ENCODE peak calls at places on chromosome 9, in nine cellular contexts. M is uterus; Q is iPS DF 6.9; Y is upper lobe of right lung; F is dorsolateral prefrontal cortex; V is mammary epithelial cell; C is IMR-90; I is CD8-positive, alpha-beta memory T cell; R is adrenal gland. G is an unnamed sample.

GRCh38 chr9:2276296-2276695 is 261.1 kb downstream of the SMARCA2 start:
- DNase-seq in F (no peak), C (no peak), M (no peak), I (no peak), R (no peak), Q (no peak), Y (no peak), V (no peak), G (no peak)

GRCh38 chr9:101315129-101315459 is 69.7 kb downstream of the BAAT start:
- DNase-seq in R (no peak), I (no peak), C (no peak), V (no peak), Y (no peak), F (no peak), M (no peak), Q (no peak), G (no peak)

GRCh38 chr9:109600142-109600541 is 102.0 kb upstream of the PTPN3 start:
- DNase-seq in I (no peak), R (no peak), C (peak), F (no peak), M (no peak), Y (no peak), Q (no peak), V (peak), G (no peak)

GRCh38 chr9:78612089-78612488 is 315.2 kb downstream of the PSAT1 start:
- DNase-seq in I (no peak), C (peak), Q (no peak), R (no peak), M (no peak), F (no peak), V (peak), Y (no peak), G (no peak)

GRCh38 chr9:137083418-137084004 is 3.3 kb upstream of the MAN1B1 start:
- DNase-seq in C (peak), Y (peak), Q (no peak), R (peak), I (no peak), M (peak), F (peak), V (peak), G (no peak)

GRCh38 chr9:21084242-21084850 is 6.6 kb upstream of the IFNB1 start:
- DNase-seq in Q (no peak), F (no peak), Y (no peak), I (no peak), V (no peak), M (no peak), C (no peak), R (no peak), G (no peak)

GRCh38 chr9:103661663-103662062 is 432.4 kb upstream of the SMC2 start:
- DNase-seq in I (no peak), V (peak), Y (no peak), Q (no peak), R (no peak), F (no peak), M (no peak), C (no peak), G (no peak)

GRCh38 chr9:18896531-18897179 is 136.4 kb downstream of the SAXO1 start:
- DNase-seq in R (no peak), I (no peak), M (no peak), Q (no peak), C (no peak), F (no peak), V (peak), Y (no peak), G (no peak)

GRCh38 chr9:893115-893514 is 51.6 kb downstream of the DMRT1 start:
- DNase-seq in R (no peak), I (no peak), C (no peak), F (no peak), V (no peak), Y (no peak), M (no peak), Q (no peak), G (no peak)

GRCh38 chr9:133354766-133355165 is 1.5 kb downstream of the SURF1 start:
- DNase-seq in Q (no peak), V (no peak), C (no peak), F (no peak), M (no peak), R (no peak), I (no peak), Y (no peak), G (no peak)
- H3K4me3 ChIP-seq in Q (no peak), V (no peak), C (no peak), F (no peak), M (no peak), R (no peak), I (no peak), Y (no peak), G (no peak)

GRCh38 chr9:128629852-128630545 is 26.6 kb downstream of the DYNC2I2 start:
- DNase-seq in C (no peak), Y (no peak), I (no peak), M (no peak), Q (no peak), R (no peak), F (no peak), V (no peak), G (no peak)
- H3K27ac ChIP-seq in C (no peak), Y (no peak), I (no peak), M (no peak), Q (no peak), R (no peak), F (peak), V (no peak), G (no peak)

DNA sequence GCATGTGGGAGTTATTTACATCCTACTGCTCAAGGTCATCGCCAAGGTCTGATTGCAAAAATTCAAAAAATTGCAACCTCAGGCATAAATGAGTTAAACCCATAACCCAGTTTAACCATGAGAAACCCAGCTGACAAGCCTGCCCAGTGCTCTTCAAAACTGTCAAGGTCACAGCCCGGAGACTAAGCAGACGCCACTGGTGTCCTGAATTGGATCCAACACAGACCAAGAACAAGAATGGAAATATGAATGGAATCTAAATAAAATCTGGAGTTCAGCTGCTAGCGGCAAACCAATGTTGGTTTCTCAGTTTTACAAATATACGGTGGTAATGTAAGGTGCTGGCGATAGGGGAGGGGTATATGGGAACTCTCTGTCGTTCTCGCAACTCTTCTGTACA is 201.5 kb upstream of the MVB12B start:
- DNase-seq in F (no peak), Y (no peak), R (no peak), I (no peak), M (no peak), C (no peak), V (no peak), Q (no peak), G (no peak)
- H3K4me3 ChIP-seq in F (no peak), Y (no peak), R (no peak), I (no peak), M (no peak), C (no peak), V (no peak), Q (no peak), G (no peak)

GRCh38 chr9:76023715-76024195 is 133.3 kb downstream of the PCSK5 start:
- DNase-seq in F (no peak), Y (no peak), R (no peak), Q (no peak), V (peak), C (no peak), I (peak), M (no peak), G (peak)
- H3K27ac ChIP-seq in F (no peak), Y (no peak), R (no peak), Q (no peak), V (no peak), C (no peak), I (no peak), M (no peak), G (peak)

DNA sequence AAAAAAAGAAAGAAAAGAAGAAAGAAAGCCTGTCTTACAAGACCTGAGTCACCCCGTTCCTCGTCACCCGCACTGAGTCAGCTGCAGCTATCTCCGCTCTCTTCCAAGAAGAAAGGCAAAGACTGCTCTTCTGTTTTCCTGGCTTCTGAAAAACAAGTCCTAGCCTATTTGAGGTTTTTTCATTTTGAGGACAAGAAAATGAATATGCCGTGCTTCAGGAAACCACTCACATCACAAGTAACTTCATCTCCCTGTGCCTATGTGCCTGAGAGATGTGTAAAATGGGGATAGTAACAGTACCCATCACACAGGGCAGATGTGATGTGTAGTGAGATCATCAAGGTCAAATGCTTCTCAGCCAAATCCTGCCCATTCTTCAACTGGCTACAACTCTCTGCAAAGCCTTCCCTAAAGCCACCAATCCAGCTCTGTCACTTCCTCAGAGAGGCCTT is 78.4 kb downstream of the GLDC start:
- DNase-seq in F (peak), M (no peak), Q (no peak), R (peak), I (no peak), V (peak), C (peak), Y (no peak), G (no peak)
- H3K4me3 ChIP-seq in F (peak), M (no peak), Q (no peak), R (no peak), I (no peak), V (peak), C (peak), Y (no peak), G (no peak)

DNA sequence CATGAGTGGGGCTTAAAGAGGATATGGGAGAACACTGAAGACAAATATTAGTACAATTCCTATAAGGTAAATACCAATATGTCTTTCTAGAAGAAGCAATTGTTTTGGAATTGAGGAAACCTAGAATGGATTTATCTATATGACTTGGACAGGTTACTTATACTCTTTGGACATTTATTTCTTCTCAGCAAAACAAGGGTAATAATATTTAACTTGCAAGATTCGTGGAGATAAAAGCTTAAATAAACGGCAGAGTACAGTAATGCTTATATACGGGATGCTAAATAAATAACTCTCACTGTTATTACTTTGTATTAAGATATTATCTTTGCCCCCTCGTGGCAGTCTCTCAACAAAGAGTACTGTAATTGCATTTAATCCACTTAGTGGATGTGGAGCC is 8.6 kb downstream of the DMRTA1 start:
- DNase-seq in I (no peak), C (no peak), F (no peak), V (no peak), R (no peak), Y (no peak), Q (no peak), M (no peak), G (no peak)
- H3K27ac ChIP-seq in I (no peak), C (no peak), F (no peak), V (no peak), R (no peak), Y (no peak), Q (no peak), M (no peak), G (no peak)

GRCh38 chr9:14373319-14373632 is 59.3 kb upstream of the NFIB start:
- DNase-seq in M (no peak), C (peak), Q (no peak), Y (no peak), R (no peak), V (no peak), I (no peak), F (no peak), G (no peak)
- H3K4me3 ChIP-seq in M (no peak), C (no peak), Q (no peak), Y (no peak), R (no peak), V (no peak), I (no peak), F (no peak), G (no peak)

GRCh38 chr9:129411501-129412175 is 209.3 kb downstream of the C9orf50 start:
- DNase-seq in V (no peak), F (no peak), C (no peak), Y (no peak), M (no peak), I (no peak), R (no peak), Q (no peak), G (no peak)
- H3K27ac ChIP-seq in V (no peak), F (peak), C (no peak), Y (no peak), M (peak), I (no peak), R (no peak), Q (no peak), G (no peak)

GRCh38 chr9:90808890-90809685 is 7.5 kb downstream of the SYK start:
- DNase-seq in C (no peak), Y (no peak), R (peak), V (no peak), Q (no peak), F (no peak), M (no peak), I (no peak), G (no peak)
- H3K4me3 ChIP-seq in C (no peak), Y (no peak), R (no peak), V (no peak), Q (no peak), F (no peak), M (no peak), I (no peak), G (no peak)

GRCh38 chr9:35662437-35662836 is 2.6 kb downstream of the ARHGEF39 start:
- DNase-seq in C (no peak), M (no peak), F (no peak), I (no peak), Q (no peak), V (no peak), R (no peak), Y (no peak), G (no peak)
- H3K27ac ChIP-seq in C (no peak), M (peak), F (peak), I (peak), Q (no peak), V (no peak), R (no peak), Y (no peak), G (peak)